ENCODE peak calls at places on chromosomes 3 and 15, in six cellular contexts. W is right lobe of liver, N is SK-N-SH, S is aorta, O is foreskin fibroblast, P is choroid plexus epithelial cell. L is an unnamed sample.

GRCh38 chr15:57298204-57298603 is 78.1 kb upstream of the CGNL1 start:
- DNase-seq in W (no peak), S (no peak), N (no peak), P (peak), O (no peak), L (no peak)

GRCh38 chr3:30631237-30631961 is 25.0 kb downstream of the TGFBR2 start:
- DNase-seq in P (peak), O (peak), N (no peak), W (no peak), S (no peak), L (no peak)

GRCh38 chr3:196989721-196990262 is 21.2 kb upstream of the PIGZ start:
- DNase-seq in W (no peak), O (no peak), N (no peak), S (peak), P (no peak), L (no peak)

GRCh38 chr3:41198526-41198925 is 779 bp upstream of the CTNNB1 start:
- DNase-seq in N (no peak), S (peak), W (peak), P (peak), O (peak), L (peak)

GRCh38 chr3:37249717-37250116 is 75.3 kb upstream of the LRRFIP2 start:
- DNase-seq in W (no peak), S (no peak), N (no peak), P (peak), O (no peak), L (no peak)

GRCh38 chr3:124919756-124920155 is 14.8 kb downstream of the MUC13 start:
- DNase-seq in P (peak), S (no peak), W (no peak), N (no peak), O (no peak), L (no peak)

GRCh38 chr3:111484666-111485065 is 57.3 kb upstream of the CD96 start:
- DNase-seq in P (peak), O (peak), W (no peak), S (no peak), N (peak), L (no peak)

GRCh38 chr3:65751123-65751700 is 287.5 kb downstream of the MAGI1 start:
- DNase-seq in P (peak), N (peak), W (peak), O (peak), S (peak), L (peak)

GRCh38 chr3:5754602-5755001 is 567.1 kb downstream of the EDEM1 start:
- DNase-seq in O (no peak), P (no peak), W (no peak), N (no peak), S (no peak), L (no peak)

GRCh38 chr3:154188846-154189245 is 67.7 kb downstream of the ARHGEF26 start:
- DNase-seq in S (no peak), O (no peak), N (no peak), W (no peak), P (peak), L (no peak)

GRCh38 chr3:111197485-111197884 is 125.9 kb downstream of the NECTIN3 start:
- DNase-seq in W (no peak), N (no peak), O (no peak), S (no peak), P (no peak), L (no peak)

GRCh38 chr3:124843068-124843467 is 44.1 kb downstream of the ITGB5 start:
- DNase-seq in W (no peak), O (no peak), P (no peak), S (no peak), N (no peak), L (no peak)

GRCh38 chr15:99613887-99614642 is 48.3 kb downstream of the MEF2A start:
- DNase-seq in N (no peak), O (peak), W (peak), P (peak), S (no peak), L (no peak)

GRCh38 chr15:27743078-27743477 is 356.0 kb downstream of the OCA2 start:
- DNase-seq in O (no peak), S (no peak), P (no peak), N (peak), W (no peak), L (no peak)

GRCh38 chr3:187669675-187670504 is at the start of gene SST:
- DNase-seq in O (peak), S (peak), W (peak), N (no peak), P (peak), L (no peak)

GRCh38 chr3:8736436-8736835 is 2.8 kb downstream of the CAV3 start:
- DNase-seq in W (no peak), N (no peak), P (no peak), O (no peak), S (peak), L (no peak)

GRCh38 chr3:8733332-8734094 is at the start of gene CAV3:
- DNase-seq in S (peak), O (peak), P (no peak), W (no peak), N (no peak), L (peak)

GRCh38 chr3:8734908-8735307 is 1.3 kb downstream of the CAV3 start:
- DNase-seq in N (no peak), P (no peak), O (no peak), S (no peak), W (no peak), L (no peak)

GRCh38 chr3:8732413-8732812 is 1.2 kb upstream of the CAV3 start:
- DNase-seq in S (no peak), P (no peak), N (no peak), O (no peak), W (no peak), L (no peak)

DNA sequence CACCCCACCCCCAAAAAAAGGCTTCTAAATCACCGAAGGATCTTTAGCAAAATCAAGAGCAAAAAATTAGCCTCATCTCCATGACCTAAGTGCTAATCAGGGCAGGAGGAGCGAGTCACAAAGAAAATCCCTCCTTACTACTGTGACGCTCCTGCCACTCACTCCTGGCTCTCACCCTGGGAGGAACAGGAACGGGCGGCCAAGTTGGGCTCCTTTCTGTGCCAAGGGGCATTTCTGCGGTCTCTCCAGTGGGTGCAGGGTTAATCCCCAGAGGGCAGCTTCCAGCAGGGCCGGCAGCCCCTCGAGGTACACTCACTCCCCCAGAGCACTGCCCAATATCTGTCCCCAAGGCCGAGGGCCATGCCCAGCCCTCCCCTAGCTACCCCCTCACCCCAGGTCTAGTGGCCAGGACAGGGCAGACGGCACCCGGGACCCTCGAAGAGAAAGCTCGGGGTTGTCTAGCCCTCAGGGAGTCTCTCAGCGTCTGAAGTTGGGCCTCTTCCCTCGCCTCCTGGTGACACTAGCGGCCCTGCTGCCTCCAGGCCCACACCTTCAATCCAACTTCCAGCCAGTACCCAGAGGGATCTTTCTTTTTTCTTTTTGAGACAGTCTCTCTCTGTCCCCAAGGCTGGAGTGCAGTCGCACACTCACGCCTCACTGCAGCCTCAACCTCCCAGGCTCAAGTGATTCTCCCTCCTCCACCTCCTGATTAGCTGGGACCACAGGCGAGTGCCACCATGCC is 706 bp downstream of the CAV3 start:
- DNase-seq in N (no peak), S (peak), W (no peak), O (no peak), P (no peak), L (no peak)
- H3K4me3 ChIP-seq in N (no peak), S (no peak), W (no peak), O (no peak), P (no peak), L (peak)

GRCh38 chr3:57228734-57229505 is 1.4 kb downstream of the APPL1 start:
- DNase-seq in N (no peak), O (peak), P (peak), S (no peak), W (no peak), L (no peak)
- H3K4me3 ChIP-seq in N (peak), O (peak), P (peak), S (peak), W (peak), L (peak)

GRCh38 chr3:57160046-57160730 is 5.0 kb downstream of the IL17RD start:
- DNase-seq in S (no peak), P (no peak), N (no peak), O (peak), W (no peak), L (peak)

GRCh38 chr3:57163751-57164150 is 1.4 kb downstream of the IL17RD start:
- DNase-seq in W (no peak), N (no peak), S (no peak), P (no peak), O (peak), L (no peak)

GRCh38 chr3:57160731-57161086 is 4.4 kb downstream of the IL17RD start:
- DNase-seq in P (no peak), N (no peak), O (peak), W (no peak), S (no peak), L (no peak)

GRCh38 chr3:57161131-57161538 is 4.0 kb downstream of the IL17RD start:
- DNase-seq in W (no peak), S (no peak), N (peak), O (peak), P (no peak), L (no peak)

GRCh38 chr3:57161915-57162314 is 3.2 kb downstream of the IL17RD start:
- DNase-seq in W (no peak), N (no peak), O (no peak), S (no peak), P (no peak), L (no peak)
- H3K4me3 ChIP-seq in W (no peak), N (no peak), O (no peak), S (no peak), P (no peak), L (no peak)

DNA sequence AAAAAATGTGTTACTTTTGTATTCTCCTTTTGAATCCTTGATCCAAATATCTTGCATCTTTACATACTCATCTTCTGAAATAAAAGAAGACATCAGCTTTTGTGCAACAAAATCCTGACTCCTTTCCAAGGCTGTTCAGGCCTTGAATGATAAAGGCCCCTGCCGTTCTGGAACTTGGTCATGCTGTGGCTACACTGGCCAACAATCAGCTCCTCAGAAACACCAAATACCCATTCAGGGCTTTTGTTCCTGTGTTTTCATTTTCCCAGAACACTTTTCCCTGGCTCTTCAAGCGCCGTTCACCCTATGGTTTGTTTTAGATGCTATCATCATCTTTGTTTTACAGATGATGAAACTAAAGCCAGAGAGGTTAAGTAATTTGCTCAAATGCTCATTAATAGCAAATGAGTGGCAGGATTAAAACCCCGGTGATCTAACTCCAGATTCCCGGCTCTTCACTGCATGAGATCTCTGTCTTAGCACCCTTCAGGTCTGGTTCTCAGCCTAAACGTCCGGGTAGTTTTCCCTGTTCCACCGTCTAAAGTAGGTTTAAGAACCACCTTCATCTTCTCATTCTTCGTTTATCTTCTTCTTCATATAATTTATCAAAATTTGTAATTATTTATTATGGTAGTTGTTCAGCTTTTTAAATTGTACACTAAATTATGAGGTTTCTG is 58.4 kb downstream of the EPHA3 start:
- DNase-seq in N (no peak), O (no peak), S (no peak), P (no peak), W (no peak), L (no peak)
- H3K4me3 ChIP-seq in N (no peak), O (no peak), S (no peak), P (no peak), W (no peak), L (no peak)

GRCh38 chr15:90189781-90190467 is 11.2 kb upstream of the SEMA4B start:
- DNase-seq in N (no peak), S (no peak), W (no peak), O (no peak), P (no peak), L (no peak)
- H3K4me3 ChIP-seq in N (no peak), S (no peak), W (no peak), O (no peak), P (no peak), L (no peak)

GRCh38 chr15:31973197-31973596 is 57.1 kb upstream of the CHRNA7 start:
- DNase-seq in N (no peak), O (no peak), W (no peak), S (no peak), P (no peak), L (no peak)

GRCh38 chr15:31975446-31976229 is 54.7 kb upstream of the CHRNA7 start:
- DNase-seq in S (no peak), N (peak), O (peak), P (peak), W (no peak), L (no peak)

GRCh38 chr15:31977138-31977537 is 53.2 kb upstream of the CHRNA7 start:
- DNase-seq in O (no peak), W (no peak), S (no peak), N (no peak), P (no peak), L (no peak)

GRCh38 chr15:31974154-31974794 is 56.0 kb upstream of the CHRNA7 start:
- DNase-seq in S (no peak), O (no peak), N (no peak), W (no peak), P (no peak), L (no peak)

DNA sequence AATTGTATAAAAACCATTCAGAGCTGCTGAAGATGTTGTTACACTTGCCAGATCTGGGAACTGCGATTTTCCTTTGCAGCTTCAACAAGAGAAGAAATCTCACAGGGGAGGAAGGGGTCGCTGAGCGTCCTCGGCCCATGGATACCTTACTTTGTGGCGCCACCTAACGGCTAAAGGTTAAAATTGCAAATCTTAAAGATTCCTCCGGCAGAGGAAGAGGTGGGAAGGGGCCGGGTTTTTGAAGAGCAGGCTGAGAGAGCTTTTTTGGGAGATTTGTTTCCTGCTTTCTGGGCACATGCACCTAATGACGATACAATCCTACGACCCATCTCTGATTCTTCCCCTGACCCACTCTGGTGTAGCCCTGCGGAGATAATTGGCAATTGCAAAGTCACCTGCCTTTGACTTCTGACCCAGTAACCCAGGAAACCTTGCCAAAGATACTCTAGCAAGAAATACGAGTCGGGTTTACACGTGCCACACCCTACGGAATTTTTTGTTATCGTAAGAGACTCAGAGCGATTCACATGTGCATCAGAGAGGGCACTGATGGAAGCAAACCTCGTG is 55.4 kb upstream of the CHRNA7 start:
- DNase-seq in O (peak), N (peak), P (peak), W (no peak), S (no peak), L (no peak)
- H3K4me3 ChIP-seq in O (peak), N (peak), P (no peak), W (no peak), S (no peak), L (peak)

GRCh38 chr3:195021674-195022073 is 249.3 kb downstream of the XXYLT1 start:
- DNase-seq in S (no peak), P (no peak), O (no peak), W (no peak), N (no peak), L (no peak)

GRCh38 chr3:195023576-195023975 is 247.4 kb downstream of the XXYLT1 start:
- DNase-seq in N (no peak), O (no peak), P (no peak), W (no peak), S (no peak), L (no peak)

GRCh38 chr3:195023989-195024388 is 247.0 kb downstream of the XXYLT1 start:
- DNase-seq in O (no peak), W (no peak), N (no peak), P (no peak), S (no peak), L (no peak)

GRCh38 chr3:195020921-195021320 is 250.0 kb downstream of the XXYLT1 start:
- DNase-seq in W (no peak), N (no peak), P (no peak), S (no peak), O (no peak), L (no peak)

GRCh38 chr3:195020185-195020584 is 250.8 kb downstream of the XXYLT1 start:
- DNase-seq in S (no peak), O (no peak), W (no peak), N (no peak), P (no peak), L (no peak)
- H3K4me3 ChIP-seq in S (no peak), O (no peak), W (no peak), N (no peak), P (no peak), L (no peak)

GRCh38 chr15:95468820-95469219 is 861.7 kb upstream of the NR2F2 start:
- DNase-seq in W (peak), O (no peak), S (no peak), P (no peak), N (no peak), L (no peak)
- H3K4me3 ChIP-seq in W (no peak), O (no peak), S (no peak), P (no peak), N (no peak), L (no peak)

DNA sequence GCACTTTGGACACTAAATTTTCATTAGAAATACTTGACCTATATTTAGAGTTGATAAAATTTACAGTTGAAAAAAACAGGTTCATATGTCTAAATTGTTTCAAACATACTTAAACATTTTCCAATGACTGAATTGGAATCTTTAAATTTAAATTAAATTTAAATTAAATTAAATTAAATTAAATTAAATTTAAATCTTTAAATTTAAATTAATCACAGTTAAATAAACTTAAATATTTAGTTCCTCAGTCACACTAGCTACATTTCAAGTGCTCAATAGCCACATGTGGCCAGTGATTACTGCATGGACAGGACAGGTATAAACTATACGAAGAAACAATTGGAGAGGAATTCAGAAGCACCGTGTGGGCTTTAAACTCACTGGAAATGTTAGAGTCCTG is 16.8 kb downstream of the LRRC3B start:
- DNase-seq in O (no peak), W (no peak), S (no peak), N (no peak), P (no peak), L (no peak)
- H3K4me3 ChIP-seq in O (no peak), W (no peak), S (no peak), N (no peak), P (no peak), L (no peak)

L was measured in heart left ventricle.